ENCODE peak calls at places on chromosomes 16 and 17, in ten cellular contexts. Z is dorsolateral prefrontal cortex; I is mucosa of descending colon; B is NCI-H460; D is CD8-positive, alpha-beta memory T cell; S is left ventricle myocardium inferior; L is epithelial cell of esophagus; U is EL; J is activated naive CD4-positive, alpha-beta T cell treated with Interleukin-2 at 50 U/mL for 16 hours; F is kidney glomerular epithelial cell. N is an unnamed sample.

GRCh38 chr16:2752850-2753522 is 548 bp downstream of the SRRM2 start:
- DNase-seq in J (no peak), F (peak; percentile 51), U (peak; percentile 79), D (no peak), I (peak; percentile 87), S (peak; percentile 87), Z (peak; percentile 79), B (peak; percentile 73), L (peak; percentile 79), N (peak; percentile 80)

GRCh38 chr17:74351552-74352210 is 10.0 kb downstream of the BTBD17 start:
- DNase-seq in F (no peak), L (no peak), S (no peak), I (no peak), J (no peak), D (no peak), B (peak; percentile 11), U (no peak), Z (no peak), N (no peak)

GRCh38 chr17:39391448-39391847 is 10.0 kb downstream of the FBXL20 start:
- DNase-seq in I (no peak), L (no peak), J (no peak), U (no peak), Z (no peak), S (no peak), D (no peak), B (no peak), F (no peak), N (no peak)

GRCh38 chr17:47896672-47897490 is 845 bp downstream of the SP2 start:
- DNase-seq in U (peak; percentile 19), J (no peak), B (no peak), L (peak; percentile 23), D (no peak), S (no peak), F (no peak), I (no peak), Z (no peak), N (peak; percentile 16)

GRCh38 chr17:61678339-61678738 is 87.3 kb upstream of the NACA2 start:
- DNase-seq in S (no peak), B (no peak), Z (no peak), J (no peak), D (no peak), U (no peak), I (no peak), F (no peak), L (no peak), N (no peak)

GRCh38 chr17:65270932-65271700 is 133.9 kb downstream of the RGS9 start:
- DNase-seq in U (no peak), F (no peak), S (no peak), B (no peak), I (no peak), J (no peak), L (no peak), Z (no peak), D (no peak), N (no peak)

GRCh38 chr17:48382989-48383388 is 47.0 kb downstream of the SKAP1 start:
- DNase-seq in I (no peak), S (no peak), J (no peak), F (no peak), L (no peak), Z (no peak), D (no peak), B (no peak), U (no peak), N (peak; percentile 33)

GRCh38 chr17:76481091-76481655 is 13.8 kb downstream of the AANAT start:
- DNase-seq in Z (no peak), B (no peak), I (no peak), U (no peak), S (no peak), J (no peak), D (no peak), L (no peak), F (no peak), N (no peak)

GRCh38 chr16:3121843-3122467 is 9.6 kb downstream of the ZNF205 start:
- DNase-seq in F (no peak), S (no peak), I (no peak), Z (no peak), U (no peak), D (no peak), J (no peak), L (no peak), B (no peak), N (no peak)

GRCh38 chr17:29835438-29836351 is 94.3 kb downstream of the SSH2 start:
- DNase-seq in Z (no peak), D (no peak), U (peak; percentile 68), F (no peak), J (no peak), I (peak; percentile 64), S (no peak), L (peak; percentile 53), B (no peak), N (peak; percentile 80)

GRCh38 chr17:57110152-57110542 is 25.1 kb downstream of the AKAP1 start:
- DNase-seq in D (no peak), F (no peak), J (no peak), L (no peak), Z (no peak), I (no peak), U (no peak), B (no peak), S (peak; percentile 61), N (no peak)

GRCh38 chr16:82631701-82632685 is 5.2 kb downstream of the CDH13 start:
- DNase-seq in U (no peak), J (no peak), S (no peak), L (peak; percentile 77), B (no peak), Z (no peak), I (no peak), F (no peak), D (no peak), N (no peak)

GRCh38 chr17:79797492-79798295 is 817 bp upstream of the CBX8 start:
- DNase-seq in I (no peak), D (peak; percentile 30), J (no peak), B (no peak), F (no peak), Z (no peak), S (no peak), U (no peak), L (no peak), N (no peak)

GRCh38 chr17:7591596-7591995 is 1.7 kb upstream of the SOX15 start:
- DNase-seq in F (no peak), S (no peak), U (no peak), J (no peak), D (no peak), I (no peak), L (no peak), B (no peak), Z (no peak), N (no peak)

GRCh38 chr17:77724876-77725615 is 233.5 kb upstream of the TNRC6C start:
- DNase-seq in L (no peak), B (no peak), Z (no peak), I (peak; percentile 35), S (no peak), F (no peak), U (no peak), D (no peak), J (no peak), N (peak; percentile 6)